ENCODE peak calls at places on chromosomes 3 and 15, in four cellular contexts. C is GM12878, U is HepG2, B is H1. L is an unnamed sample.

GRCh38 chr3:72155391-72156064 is 370.6 kb upstream of the PROK2 start:
- DNase-seq in U (peak), C (no peak), B (no peak), L (no peak)

GRCh38 chr3:183298708-183299153 is 45.7 kb downstream of the B3GNT5 start:
- DNase-seq in C (no peak), B (peak), U (no peak), L (no peak)

GRCh38 chr3:184156522-184156955 is 1.4 kb downstream of the DVL3 start:
- DNase-seq in C (no peak), B (peak), U (peak), L (no peak)

GRCh38 chr3:126508539-126508938 is 9.0 kb downstream of the UROC1 start:
- DNase-seq in B (no peak), U (no peak), C (no peak), L (no peak)

GRCh38 chr3:173826901-173827609 is 429.5 kb downstream of the NLGN1 start:
- DNase-seq in C (no peak), B (no peak), U (no peak), L (no peak)

GRCh38 chr15:58261368-58261767 is 123.2 kb downstream of the AQP9 start:
- DNase-seq in B (no peak), C (no peak), U (no peak), L (no peak)

GRCh38 chr3:186002884-186003472 is 65.2 kb upstream of the TRA2B start:
- DNase-seq in U (peak), B (peak), C (no peak), L (peak)

GRCh38 chr3:63967675-63968611 is 55.4 kb downstream of the PSMD6 start:
- DNase-seq in B (no peak), C (peak), U (peak), L (no peak)

GRCh38 chr15:63565784-63566183 is 31.4 kb upstream of the FBXL22 start:
- DNase-seq in U (no peak), B (no peak), C (no peak), L (no peak)
- H3K9ac ChIP-seq in U (no peak), B (no peak), C (no peak), L (no peak)

GRCh38 chr3:33218072-33218445 is 551 bp downstream of the SUSD5 start:
- DNase-seq in U (no peak), C (no peak), B (no peak), L (no peak)
- H3K4me3 ChIP-seq in U (no peak), C (no peak), B (peak), L (peak)

DNA sequence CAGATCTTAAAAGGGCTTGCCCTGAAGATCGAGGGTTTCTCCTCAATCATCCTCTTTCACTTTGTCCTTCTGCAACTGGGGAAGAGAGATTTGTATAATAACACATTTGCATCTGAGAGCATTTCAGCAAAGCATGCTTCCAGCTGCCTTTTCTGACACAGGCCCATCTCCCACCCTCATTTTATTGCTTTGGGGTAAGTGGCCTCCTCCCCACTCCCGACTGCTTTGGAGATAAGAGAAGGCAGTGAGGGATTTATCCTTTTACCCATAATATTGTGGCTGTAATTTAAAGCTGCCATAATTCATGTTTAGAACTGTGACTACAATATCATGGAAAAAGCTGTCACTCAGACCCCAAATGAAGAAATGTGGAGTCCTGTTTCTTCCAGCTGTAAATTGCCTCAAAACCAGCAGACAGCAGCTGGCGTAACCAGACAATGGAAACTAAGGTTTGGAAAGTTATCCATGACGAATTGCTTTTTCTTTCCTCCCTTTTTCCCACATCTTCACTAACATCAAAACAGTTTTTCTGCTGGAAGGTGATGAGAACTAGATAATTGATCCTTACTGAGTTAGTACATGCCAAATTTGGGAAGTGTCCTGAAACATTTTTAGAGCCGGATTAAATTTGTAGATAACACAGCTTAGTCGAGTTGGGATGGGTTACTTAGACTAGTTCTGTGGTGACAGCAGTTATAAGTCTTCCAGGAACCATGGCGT is 104.2 kb upstream of the PFN2 start:
- DNase-seq in U (no peak), B (no peak), C (no peak), L (no peak)
- TF ChIP-seq SUZ12 in U (no peak), B (no peak), C (no peak), L (no peak)

DNA sequence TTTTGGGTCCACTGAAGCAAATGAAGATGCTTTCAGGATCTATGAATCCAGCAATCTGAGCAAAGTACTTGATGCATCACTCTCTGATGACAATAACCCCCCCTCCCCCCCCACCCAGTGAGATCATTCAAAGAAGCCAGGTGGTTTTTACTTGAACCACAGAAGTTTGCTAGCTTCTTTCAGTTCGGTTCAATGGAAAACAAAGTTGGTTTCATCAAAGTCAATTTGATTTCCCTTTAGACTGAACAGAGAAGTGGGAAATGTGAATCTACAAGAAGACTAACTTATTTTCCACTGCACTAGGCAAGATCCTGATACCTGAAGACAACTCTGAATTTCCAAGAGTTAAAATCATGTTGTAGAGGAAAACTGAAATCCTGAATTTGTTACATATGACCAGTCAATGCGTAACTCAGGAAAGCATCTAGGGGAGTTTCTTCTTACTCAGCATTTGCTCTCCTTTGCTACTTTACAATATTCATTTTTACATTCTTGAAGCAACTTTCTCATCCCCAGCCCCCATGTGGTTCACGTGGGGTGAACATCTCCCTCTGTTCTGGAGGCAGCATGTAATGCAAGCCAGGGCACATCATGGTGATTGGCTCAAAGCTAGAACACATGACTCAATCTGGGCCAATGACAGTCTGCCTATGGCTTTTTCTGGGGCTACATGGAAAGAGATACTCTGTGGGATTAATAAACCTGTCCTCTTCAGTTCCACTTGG is 572.6 kb downstream of the FOXP1 start:
- DNase-seq in C (peak), B (no peak), U (no peak), L (no peak)
- H3K9ac ChIP-seq in C (no peak), B (no peak), U (no peak), L (no peak)

GRCh38 chr15:95605098-95605497 is 725.4 kb upstream of the NR2F2 start:
- DNase-seq in U (no peak), B (no peak), C (no peak), L (no peak)
- H3K4me3 ChIP-seq in U (no peak), B (no peak), C (no peak), L (no peak)